ENCODE peak calls at places on chromosomes 4 and X, in four cellular contexts. T, Q, Y and J are unnamed samples. For H3K36me3, the result is how much of the 10 kb centered on the place peaks cover.

GRCh38 chr4:128427832-128428366 is 140.3 kb upstream of the PGRMC2 start:
- DNase-seq in T (peak), Q (peak), Y (peak), J (peak)

GRCh38 chr4:145186719-145187118 is 6.3 kb upstream of the OTUD4 start:
- DNase-seq in T (no peak), Q (no peak), Y (no peak), J (no peak)

GRCh38 chr4:75432683-75433082 is 81.5 kb downstream of the RCHY1 start:
- DNase-seq in T (peak), Q (peak), Y (peak), J (peak)

GRCh38 chr4:184163813-184164212 is 53.9 kb downstream of the ENPP6 start:
- DNase-seq in T (peak), Q (peak), Y (peak), J (peak)

GRCh38 chr4:179097741-179098140 is 1655.5 kb upstream of the AGA start:
- DNase-seq in T (no peak), Q (peak), Y (no peak), J (peak)

GRCh38 chrX:20521245-20521644 is 254.5 kb upstream of the RPS6KA3 start:
- DNase-seq in T (no peak), Q (no peak), Y (no peak), J (peak)

GRCh38 chr4:140861359-140862181 is 105.4 kb upstream of the TBC1D9 start:
- DNase-seq in T (peak), Q (peak), Y (peak), J (peak)

GRCh38 chrX:31397119-31397518 is 325.3 kb upstream of the FTHL17 start:
- DNase-seq in T (no peak), Q (no peak), Y (no peak), J (no peak)

GRCh38 chr4:25538430-25538829 is 117.2 kb upstream of the SLC34A2 start:
- DNase-seq in T (no peak), Q (no peak), Y (no peak), J (no peak)

GRCh38 chrX:15576019-15576418 is 24.7 kb downstream of the ACE2 start:
- DNase-seq in T (peak), Q (no peak), Y (no peak), J (peak)

GRCh38 chr4:156963419-156963818 is 8.2 kb downstream of the PDGFC start:
- DNase-seq in T (no peak), Q (no peak), Y (no peak), J (no peak)

GRCh38 chr4:687975-688694 is 816 bp downstream of the SLC49A3 start:
- DNase-seq in T (no peak), Q (no peak), Y (no peak), J (no peak)

GRCh38 chr4:61500883-61501282 is 300.8 kb downstream of the ADGRL3 start:
- DNase-seq in T (no peak), Q (no peak), Y (no peak), J (no peak)

GRCh38 chr4:1806596-1807257 is 13.6 kb downstream of the FGFR3 start:
- DNase-seq in T (no peak), Q (no peak), Y (no peak), J (no peak)
- H3K36me3 ChIP-seq in T (under half), Q (half or more), Y (under half), J (under half)

GRCh38 chr4:121785479-121785878 is 15.6 kb upstream of the EXOSC9 start:
- DNase-seq in T (no peak), Q (no peak), Y (no peak), J (peak)
- H3K9ac ChIP-seq in T (no peak), Q (no peak), Y (peak), J (peak)

GRCh38 chrX:77793950-77794349 is 7.9 kb upstream of the ATRX start:
- DNase-seq in T (no peak), Q (no peak), Y (no peak), J (no peak)

GRCh38 chrX:77795124-77795523 is 9.1 kb upstream of the ATRX start:
- DNase-seq in T (no peak), Q (no peak), Y (no peak), J (no peak)
- H3K36me3 ChIP-seq in T (under half), Q (under half), Y (under half), J (under half)

DNA sequence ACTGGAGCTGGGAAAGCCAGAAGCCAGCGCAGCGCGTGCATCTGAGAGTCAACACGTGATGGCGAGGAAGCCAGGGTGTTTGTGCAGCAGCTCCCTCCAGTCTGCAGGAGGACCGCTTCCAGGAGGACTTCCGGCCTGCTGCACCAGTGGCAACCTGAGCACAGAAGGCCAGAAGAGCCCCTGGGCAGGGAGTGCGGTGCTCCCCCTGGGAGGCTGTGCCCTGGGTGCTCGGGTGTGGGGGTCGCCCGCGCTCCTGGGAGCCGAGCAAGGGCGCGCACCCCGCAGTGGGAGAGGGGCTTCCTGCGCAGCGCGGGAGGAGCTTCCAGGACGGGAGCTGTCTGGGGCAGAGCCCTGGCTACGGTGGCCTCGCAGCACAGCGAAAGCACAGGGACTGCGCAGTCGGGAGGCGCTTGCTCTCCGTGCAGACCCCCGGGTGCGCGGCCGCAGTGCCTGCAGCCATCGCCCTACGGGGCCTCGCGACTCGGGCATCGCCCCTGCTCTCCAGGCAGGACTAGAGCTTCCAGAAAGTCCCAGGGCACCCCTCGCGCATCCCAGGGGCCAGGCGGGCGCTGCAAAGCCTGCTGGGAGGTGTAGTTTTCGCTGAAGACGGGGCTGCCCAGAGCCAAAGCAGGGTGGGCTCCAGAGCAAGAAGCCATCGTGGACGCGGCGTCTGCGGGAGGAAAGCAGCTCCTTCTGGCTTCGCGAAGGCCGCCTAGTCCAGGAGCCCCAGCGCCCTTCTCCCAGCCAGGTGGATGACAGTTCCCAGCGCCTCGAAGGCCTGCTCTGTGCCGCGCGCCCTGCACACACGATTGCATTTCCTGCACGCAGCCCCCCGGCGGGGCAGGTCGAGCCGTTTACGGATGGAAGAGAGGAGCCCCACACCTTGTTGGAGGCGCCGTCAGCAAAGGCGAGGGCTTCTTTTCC is 24.1 kb upstream of the WFS1 start:
- DNase-seq in T (no peak), Q (no peak), Y (peak), J (no peak)
- H3K9ac ChIP-seq in T (no peak), Q (no peak), Y (no peak), J (no peak)

GRCh38 chr4:56995525-56995924 is 16.8 kb downstream of the POLR2B start:
- DNase-seq in T (peak), Q (no peak), Y (no peak), J (peak)
- H3K36me3 ChIP-seq in T (under half), Q (half or more), Y (half or more), J (half or more)

GRCh38 chr4:130736436-130737185 is 1640.7 kb downstream of the C4orf33 start:
- DNase-seq in T (no peak), Q (no peak), Y (no peak), J (no peak)
- H3K9ac ChIP-seq in T (no peak), Q (no peak), Y (no peak), J (no peak)

GRCh38 chr4:102867278-102868152 is 1.3 kb upstream of the CISD2 start:
- DNase-seq in T (no peak), Q (peak), Y (no peak), J (no peak)
- H3K36me3 ChIP-seq in T (under half), Q (under half), Y (under half), J (under half)

GRCh38 chrX:133959972-133960371 is 25.4 kb downstream of the GPC3 start:
- DNase-seq in T (no peak), Q (no peak), Y (no peak), J (no peak)
- H3K9ac ChIP-seq in T (no peak), Q (no peak), Y (no peak), J (no peak)